ENCODE peak calls at places on chromosomes 12 and 14, in seven cellular contexts. W, Q, C, S, O, K and Z are unnamed samples.

GRCh38 chr12:114762490-114763110 is 78.6 kb upstream of the TBX3 start:
- DNase-seq in K (peak), C (peak), S (no peak), O (no peak), W (no peak), Q (no peak), Z (no peak)

GRCh38 chr12:124764870-124765570 is 98.6 kb downstream of the SCARB1 start:
- DNase-seq in Q (no peak), C (peak), O (no peak), K (no peak), S (no peak), W (no peak), Z (no peak)

GRCh38 chr12:111645433-111645832 is 40.3 kb downstream of the BRAP start:
- DNase-seq in K (no peak), Q (no peak), C (peak), W (no peak), O (no peak), S (peak), Z (no peak)

GRCh38 chr12:122182887-122183587 is at the start of gene LRRC43:
- DNase-seq in Q (peak), O (no peak), K (peak), C (no peak), W (no peak), S (no peak), Z (no peak)

GRCh38 chr12:47004634-47005033 is 74.8 kb upstream of the PCED1B start:
- DNase-seq in C (no peak), S (no peak), W (no peak), K (peak), O (no peak), Q (no peak), Z (no peak)

GRCh38 chr12:44021471-44021971 is 185.6 kb downstream of the TMEM117 start:
- DNase-seq in W (no peak), Q (no peak), C (no peak), O (no peak), S (no peak), K (no peak), Z (no peak)

GRCh38 chr12:112711026-112711425 is 80.5 kb upstream of the RPH3A start:
- DNase-seq in Q (no peak), K (no peak), S (no peak), O (no peak), W (no peak), C (no peak), Z (no peak)

GRCh38 chr14:41642402-41643195 is 35.9 kb downstream of the LRFN5 start:
- DNase-seq in O (no peak), S (no peak), Q (no peak), K (no peak), C (no peak), W (no peak), Z (no peak)

GRCh38 chr12:123763093-123763492 is 992 bp downstream of the DNAH10 start:
- DNase-seq in S (no peak), W (no peak), K (no peak), C (no peak), Q (no peak), O (no peak), Z (no peak)

GRCh38 chr12:94134226-94134795 is 14.1 kb upstream of the PLXNC1 start:
- DNase-seq in Q (peak), W (no peak), S (peak), O (no peak), C (peak), K (no peak), Z (no peak)

GRCh38 chr12:65810036-65810435 is 14.2 kb upstream of the HMGA2 start:
- DNase-seq in Q (no peak), S (no peak), K (no peak), W (no peak), O (no peak), C (no peak), Z (no peak)

GRCh38 chr14:105330491-105330895 is 15.9 kb downstream of the PACS2 start:
- DNase-seq in Q (no peak), W (no peak), K (peak), O (no peak), C (no peak), S (peak), Z (no peak)

GRCh38 chr12:1744932-1745331 is 54.1 kb downstream of the ADIPOR2 start:
- DNase-seq in O (no peak), W (no peak), S (no peak), K (no peak), Q (no peak), C (no peak), Z (no peak)

GRCh38 chr12:104623920-104624319 is 167.2 kb downstream of the CHST11 start:
- DNase-seq in S (no peak), O (no peak), W (no peak), K (no peak), Q (no peak), C (no peak), Z (no peak)

GRCh38 chr12:9869307-9870161 is at the start of gene CLEC2B:
- DNase-seq in S (no peak), K (no peak), Q (no peak), W (no peak), O (no peak), C (peak), Z (no peak)

GRCh38 chr12:45331552-45331951 is 115.7 kb downstream of the ANO6 start:
- DNase-seq in W (no peak), C (no peak), O (no peak), S (no peak), Q (no peak), K (no peak), Z (no peak)

GRCh38 chr12:116892318-116892717 is 11.1 kb upstream of the HRK start:
- DNase-seq in C (no peak), K (no peak), W (no peak), O (no peak), Q (no peak), S (no peak), Z (no peak)

GRCh38 chr14:104865069-104865630 is at the start of gene CEP170B:
- DNase-seq in K (peak), O (no peak), W (peak), C (no peak), Q (peak), S (peak), Z (no peak)